ENCODE peak calls at places on chromosomes 13 and 19, in ten cellular contexts. G is NCI-H2029; H is HT-29; L is naive thymus-derived CD8-positive, alpha-beta T cell; R is anterior cingulate cortex; C is activated T-helper 1 cell treated with anti-CD3 and anti-CD28 coated beads, Interleukin-2, amount 50 U/mL, for 16 hours; P is choroid plexus epithelial cell; V is ureter; S is NCI-H1694 treated with DMSO at 0.1 percent for 48 hours; F is activated T-helper 2 cell treated with anti-CD3 and anti-CD28 coated beads, Interferon-gamma antibody, Interleukin-2, Interleukin-4, amounts not matched to agents 10 μg/mL and 5 μg/mL and 100 μg/mL, durations not matched to agents 14 hours and 24 hours and 36 hours. E is an unnamed sample.

GRCh38 chr19:40213882-40214570 is 4.2 kb downstream of the TTC9B start:
- DNase-seq in S (no peak), F (no peak), P (no peak), R (no peak), V (no peak), H (no peak), L (no peak), G (no peak), C (no peak), E (no peak)

GRCh38 chr13:93730780-93731179 is 504.2 kb downstream of the GPC6 start:
- DNase-seq in L (no peak), V (no peak), G (no peak), P (peak), F (no peak), R (no peak), S (no peak), H (no peak), C (no peak), E (no peak)

GRCh38 chr13:113138792-113139551 is 16.4 kb downstream of the F10 start:
- DNase-seq in P (peak), V (no peak), R (no peak), C (no peak), S (no peak), L (no peak), G (no peak), F (no peak), H (no peak), E (no peak)

GRCh38 chr13:76668141-76668540 is 218.1 kb downstream of the KCTD12 start:
- DNase-seq in C (no peak), P (no peak), R (no peak), S (no peak), H (no peak), F (no peak), V (no peak), L (no peak), G (no peak), E (no peak)

GRCh38 chr19:46404884-46405658 is 8.3 kb downstream of the CCDC8 start:
- DNase-seq in V (no peak), R (no peak), S (no peak), C (no peak), F (no peak), H (peak), L (no peak), G (no peak), P (peak), E (no peak)

GRCh38 chr19:49588370-49589122 is 2.4 kb upstream of the PRR12 start:
- DNase-seq in F (no peak), L (peak), P (no peak), S (no peak), H (no peak), G (no peak), V (no peak), C (no peak), R (no peak), E (no peak)

GRCh38 chr13:62357887-62358645 is 942.4 kb upstream of the PCDH20 start:
- DNase-seq in L (no peak), V (no peak), F (no peak), G (no peak), R (no peak), C (no peak), P (peak), S (no peak), H (peak), E (no peak)

GRCh38 chr19:34475026-34475974 is 6.3 kb upstream of the WTIP start:
- DNase-seq in C (no peak), S (no peak), F (no peak), L (no peak), G (no peak), V (no peak), H (no peak), P (peak), R (peak), E (no peak)

GRCh38 chr19:16899566-16900075 is 10.8 kb downstream of the F2RL3 start:
- DNase-seq in F (peak), P (peak), G (peak), V (no peak), L (peak), C (no peak), R (no peak), S (no peak), H (peak), E (no peak)

GRCh38 chr13:48636550-48636949 is 17.2 kb upstream of the CYSLTR2 start:
- DNase-seq in C (no peak), P (peak), G (no peak), V (no peak), L (no peak), S (no peak), R (no peak), F (no peak), H (no peak), E (no peak)

GRCh38 chr13:107284168-107284567 is 716.2 kb upstream of the ARGLU1 start:
- DNase-seq in F (no peak), C (no peak), V (no peak), R (no peak), H (no peak), L (no peak), G (no peak), S (no peak), P (peak), E (no peak)

GRCh38 chr19:33998739-33999345 is 173.5 kb upstream of the LSM14A start:
- DNase-seq in L (no peak), C (no peak), F (no peak), P (peak), R (no peak), G (no peak), S (peak), H (peak), V (no peak), E (no peak)

GRCh38 chr19:20365146-20365545 is 198.1 kb downstream of the ZNF486 start:
- DNase-seq in L (no peak), S (no peak), P (no peak), R (no peak), F (no peak), C (no peak), V (no peak), H (no peak), G (no peak), E (no peak)

GRCh38 chr19:44856438-44857083 is 10.5 kb downstream of the NECTIN2 start:
- DNase-seq in S (no peak), R (no peak), C (no peak), H (no peak), G (peak), P (peak), F (no peak), V (no peak), L (no peak), E (no peak)

GRCh38 chr19:46789371-46789770 is 977 bp upstream of the SLC1A5 start:
- DNase-seq in P (no peak), C (no peak), L (no peak), F (no peak), V (no peak), S (no peak), R (no peak), H (no peak), G (no peak), E (no peak)

GRCh38 chr19:16078759-16079707 is 2.7 kb downstream of the TPM4 start:
- DNase-seq in R (peak), C (peak), V (peak), F (peak), P (peak), S (peak), H (peak), G (peak), L (peak), E (peak)

GRCh38 chr19:46494115-46494935 is 1.3 kb downstream of the PNMA8B start:
- DNase-seq in C (no peak), F (no peak), V (no peak), R (no peak), P (no peak), L (no peak), S (no peak), H (no peak), G (no peak), E (no peak)

GRCh38 chr13:58051807-58052375 is 420.3 kb downstream of the PCDH17 start:
- DNase-seq in H (no peak), F (no peak), G (no peak), L (no peak), P (no peak), C (no peak), R (no peak), S (no peak), V (no peak), E (no peak)

GRCh38 chr13:32019612-32020233 is 11.9 kb upstream of the FRY start:
- DNase-seq in G (no peak), L (peak), C (no peak), S (peak), F (peak), R (no peak), V (peak), H (peak), P (peak), E (no peak)

GRCh38 chr13:51920267-51920666 is 58.5 kb downstream of the CCDC70 start:
- DNase-seq in G (no peak), R (no peak), C (no peak), F (no peak), L (no peak), H (no peak), S (no peak), P (no peak), V (no peak), E (no peak)

GRCh38 chr19:48637948-48638830 is 1.0 kb upstream of the DBP start:
- DNase-seq in H (peak), F (peak), V (peak), L (peak), G (peak), R (peak), S (peak), P (peak), C (peak), E (peak)

GRCh38 chr13:92044351-92044750 is 645.9 kb downstream of the GPC5 start:
- DNase-seq in P (no peak), C (no peak), F (no peak), V (no peak), H (no peak), R (no peak), S (no peak), G (no peak), L (no peak), E (no peak)

GRCh38 chr13:106133025-106133424 is 402.4 kb downstream of the EFNB2 start:
- DNase-seq in P (peak), V (no peak), S (no peak), R (no peak), L (no peak), G (no peak), C (no peak), F (no peak), H (no peak), E (no peak)

GRCh38 chr19:6065685-6066365 is 44.5 kb downstream of the RFX2 start:
- DNase-seq in R (no peak), G (peak), F (no peak), C (peak), S (no peak), H (peak), V (no peak), L (no peak), P (no peak), E (peak)

GRCh38 chr19:35994868-35995654 is at the start of gene SDHAF1:
- DNase-seq in G (peak), V (peak), H (peak), R (peak), L (peak), C (peak), F (peak), P (peak), S (peak), E (peak)

GRCh38 chr19:42250666-42251531 is 4.0 kb downstream of the ERF start:
- DNase-seq in H (no peak), G (no peak), V (no peak), C (no peak), R (peak), L (no peak), P (no peak), F (no peak), S (no peak), E (no peak)

GRCh38 chr13:37645181-37645580 is 46.6 kb upstream of the POSTN start:
- DNase-seq in F (no peak), H (no peak), L (no peak), S (no peak), P (peak), V (no peak), R (no peak), C (no peak), G (no peak), E (no peak)

GRCh38 chr19:37313335-37313627 is 57.6 kb upstream of the ZNF527 start:
- DNase-seq in S (no peak), R (no peak), H (no peak), C (no peak), F (no peak), V (no peak), P (no peak), L (no peak), G (no peak), E (no peak)

E was measured in CD4-positive, alpha-beta T cell.